ENCODE peak calls at places on chromosomes 13 and 19, in five cellular contexts. One of them, this sample, is unnamed.

GRCh38 chr19:47133021-47133471 is 2.4 kb downstream of the SAE1 start:
- DNase-seq in stimulated activated CD4-positive, alpha-beta T cell treated with anti-CD3 and anti-CD28 coated beads, Interleukin-15, amount 100 ng/mL, for 1 hour: no peak
- DNase-seq in left colon: no peak
- DNase-seq in iPS-NIHi11: no peak
- DNase-seq in neural crest cell: no peak
- DNase-seq in this sample: no peak

GRCh38 chr13:87677334-87678234 is 6.4 kb downstream of the SLITRK5 start:
- DNase-seq in stimulated activated CD4-positive, alpha-beta T cell treated with anti-CD3 and anti-CD28 coated beads, Interleukin-15, amount 100 ng/mL, for 1 hour: no peak
- DNase-seq in left colon: no peak
- DNase-seq in iPS-NIHi11: peak
- DNase-seq in neural crest cell: peak
- DNase-seq in this sample: no peak

GRCh38 chr13:40765602-40766001 is 5.4 kb downstream of the MRPS31 start:
- DNase-seq in stimulated activated CD4-positive, alpha-beta T cell treated with anti-CD3 and anti-CD28 coated beads, Interleukin-15, amount 100 ng/mL, for 1 hour: no peak
- DNase-seq in left colon: no peak
- DNase-seq in iPS-NIHi11: no peak
- DNase-seq in neural crest cell: no peak
- DNase-seq in this sample: no peak

GRCh38 chr19:47434088-47434487 is 14.8 kb upstream of the MEIS3 start:
- DNase-seq in stimulated activated CD4-positive, alpha-beta T cell treated with anti-CD3 and anti-CD28 coated beads, Interleukin-15, amount 100 ng/mL, for 1 hour: no peak
- DNase-seq in left colon: no peak
- DNase-seq in iPS-NIHi11: no peak
- DNase-seq in neural crest cell: no peak
- DNase-seq in this sample: no peak

GRCh38 chr13:64884976-64885375 is 2345.2 kb downstream of the PCDH9 start:
- DNase-seq in stimulated activated CD4-positive, alpha-beta T cell treated with anti-CD3 and anti-CD28 coated beads, Interleukin-15, amount 100 ng/mL, for 1 hour: no peak
- DNase-seq in left colon: no peak
- DNase-seq in iPS-NIHi11: no peak
- DNase-seq in neural crest cell: no peak
- DNase-seq in this sample: no peak

GRCh38 chr13:74093691-74094090 is 40.5 kb downstream of the KLF12 start:
- DNase-seq in stimulated activated CD4-positive, alpha-beta T cell treated with anti-CD3 and anti-CD28 coated beads, Interleukin-15, amount 100 ng/mL, for 1 hour: no peak
- DNase-seq in left colon: no peak
- DNase-seq in iPS-NIHi11: no peak
- DNase-seq in neural crest cell: no peak
- DNase-seq in this sample: no peak

GRCh38 chr19:54305141-54305540 is 7.8 kb downstream of the LILRA5 start:
- DNase-seq in stimulated activated CD4-positive, alpha-beta T cell treated with anti-CD3 and anti-CD28 coated beads, Interleukin-15, amount 100 ng/mL, for 1 hour: no peak
- DNase-seq in left colon: no peak
- DNase-seq in iPS-NIHi11: no peak
- DNase-seq in neural crest cell: no peak
- DNase-seq in this sample: no peak

GRCh38 chr13:37531054-37531453 is 67.5 kb downstream of the POSTN start:
- DNase-seq in stimulated activated CD4-positive, alpha-beta T cell treated with anti-CD3 and anti-CD28 coated beads, Interleukin-15, amount 100 ng/mL, for 1 hour: no peak
- DNase-seq in left colon: no peak
- DNase-seq in iPS-NIHi11: no peak
- DNase-seq in neural crest cell: no peak
- DNase-seq in this sample: no peak

GRCh38 chr13:51266642-51267041 is 44.4 kb downstream of the FAM124A start:
- DNase-seq in stimulated activated CD4-positive, alpha-beta T cell treated with anti-CD3 and anti-CD28 coated beads, Interleukin-15, amount 100 ng/mL, for 1 hour: no peak
- DNase-seq in left colon: no peak
- DNase-seq in iPS-NIHi11: no peak
- DNase-seq in neural crest cell: no peak
- DNase-seq in this sample: no peak

GRCh38 chr13:44759723-44760360 is 183.7 kb upstream of the TSC22D1 start:
- DNase-seq in stimulated activated CD4-positive, alpha-beta T cell treated with anti-CD3 and anti-CD28 coated beads, Interleukin-15, amount 100 ng/mL, for 1 hour: no peak
- DNase-seq in left colon: no peak
- DNase-seq in iPS-NIHi11: peak
- DNase-seq in neural crest cell: no peak
- DNase-seq in this sample: no peak

GRCh38 chr13:46492946-46493345 is 60.0 kb upstream of the LRCH1 start:
- DNase-seq in stimulated activated CD4-positive, alpha-beta T cell treated with anti-CD3 and anti-CD28 coated beads, Interleukin-15, amount 100 ng/mL, for 1 hour: no peak
- DNase-seq in left colon: no peak
- DNase-seq in iPS-NIHi11: peak
- DNase-seq in neural crest cell: peak
- DNase-seq in this sample: no peak

GRCh38 chr19:10419646-10420443 is 493 bp upstream of the PDE4A start:
- DNase-seq in stimulated activated CD4-positive, alpha-beta T cell treated with anti-CD3 and anti-CD28 coated beads, Interleukin-15, amount 100 ng/mL, for 1 hour: no peak
- DNase-seq in left colon: no peak
- DNase-seq in iPS-NIHi11: peak
- DNase-seq in neural crest cell: no peak
- DNase-seq in this sample: no peak

GRCh38 chr19:15304140-15304705 is 28.1 kb downstream of the BRD4 start:
- DNase-seq in stimulated activated CD4-positive, alpha-beta T cell treated with anti-CD3 and anti-CD28 coated beads, Interleukin-15, amount 100 ng/mL, for 1 hour: no peak
- DNase-seq in left colon: peak
- DNase-seq in iPS-NIHi11: no peak
- DNase-seq in neural crest cell: no peak
- DNase-seq in this sample: no peak

This sample was measured in activated naive CD4-positive, alpha-beta T cell.